ENCODE peak calls at places on chromosomes 5 and 9, in four cellular contexts. K, W, M and L are unnamed samples.

GRCh38 chr9:81303658-81304057 is 385.7 kb downstream of the TLE1 start:
- DNase-seq in K (no peak), W (no peak), M (no peak), L (no peak)

GRCh38 chr5:9622891-9623547 is 7.1 kb downstream of the TAS2R1 start:
- DNase-seq in K (no peak), W (no peak), M (peak; percentile 79), L (no peak)

GRCh38 chr9:85157763-85158162 is 488.2 kb downstream of the NTRK2 start:
- DNase-seq in K (no peak), W (no peak), M (no peak), L (no peak)

GRCh38 chr9:88992556-88992955 is 1.3 kb downstream of the S1PR3 start:
- DNase-seq in K (no peak), W (no peak), M (peak; percentile 41), L (peak; percentile 69)

GRCh38 chr5:91840412-91840811 is 457.3 kb upstream of the ARRDC3 start:
- DNase-seq in K (no peak), W (no peak), M (no peak), L (no peak)

GRCh38 chr9:123364241-123364824 is 8.3 kb downstream of the CRB2 start:
- DNase-seq in K (no peak), W (no peak), M (peak; percentile 87), L (peak; percentile 70)

GRCh38 chr9:82993856-82994605 is 68.9 kb downstream of the RASEF start:
- DNase-seq in K (no peak), W (no peak), M (no peak), L (no peak)

GRCh38 chr5:5315068-5315835 is 107.2 kb upstream of the ICE1 start:
- DNase-seq in K (no peak), W (no peak), M (no peak), L (no peak)

GRCh38 chr5:73486119-73486899 is 11.9 kb upstream of the BTF3 start:
- DNase-seq in K (no peak), W (no peak), M (no peak), L (no peak)

GRCh38 chr5:133357758-133358157 is 254.6 kb downstream of the FSTL4 start:
- DNase-seq in K (no peak), W (no peak), M (no peak), L (no peak)

GRCh38 chr9:114448706-114449105 is 56.6 kb downstream of the WHRN start:
- DNase-seq in K (no peak), W (no peak), M (peak; percentile 5), L (no peak)

GRCh38 chr5:81749562-81750307 is 1.2 kb downstream of the SSBP2 start:
- DNase-seq in K (peak; percentile 41), W (peak; percentile 56), M (no peak), L (peak; percentile 79)

GRCh38 chr5:142143878-142144277 is 35.3 kb downstream of the NDFIP1 start:
- DNase-seq in K (no peak), W (no peak), M (peak; percentile 63), L (no peak)

GRCh38 chr9:115000217-115000639 is 69.8 kb upstream of the TNFSF8 start:
- DNase-seq in K (no peak), W (no peak), M (no peak), L (no peak)

GRCh38 chr9:13847270-13847669 is 466.7 kb downstream of the NFIB start:
- DNase-seq in K (no peak), W (no peak), M (no peak), L (no peak)

GRCh38 chr9:437066-438015 is 222.7 kb downstream of the DOCK8 start:
- DNase-seq in K (no peak), W (no peak), M (peak; percentile 18), L (no peak)

GRCh38 chr9:110744753-110745522 is 76.3 kb downstream of the MUSK start:
- DNase-seq in K (peak; percentile 24), W (no peak), M (peak; percentile 91), L (no peak)

GRCh38 chr9:110555971-110556370 is 23.6 kb downstream of the SVEP1 start:
- DNase-seq in K (peak; percentile 61), W (no peak), M (peak; percentile 90), L (peak; percentile 60)

GRCh38 chr9:16704489-16705111 is 165.9 kb downstream of the BNC2 start:
- DNase-seq in K (peak; percentile 46), W (no peak), M (no peak), L (peak; percentile 64)

GRCh38 chr9:107425110-107426025 is 64.2 kb downstream of the KLF4 start:
- DNase-seq in K (peak; percentile 87), W (peak; percentile 35), M (peak; percentile 60), L (peak; percentile 94)

GRCh38 chr5:10424124-10424731 is 17.5 kb upstream of the ROPN1L start:
- DNase-seq in K (no peak), W (no peak), M (peak; percentile 54), L (no peak)

GRCh38 chr5:127849891-127850290 is 146.7 kb downstream of the CCDC192 start:
- DNase-seq in K (no peak), W (no peak), M (no peak), L (no peak)

GRCh38 chr5:157748740-157749461 is 5.4 kb downstream of the LSM11 start:
- DNase-seq in K (no peak), W (no peak), M (peak; percentile 75), L (no peak)

DNA sequence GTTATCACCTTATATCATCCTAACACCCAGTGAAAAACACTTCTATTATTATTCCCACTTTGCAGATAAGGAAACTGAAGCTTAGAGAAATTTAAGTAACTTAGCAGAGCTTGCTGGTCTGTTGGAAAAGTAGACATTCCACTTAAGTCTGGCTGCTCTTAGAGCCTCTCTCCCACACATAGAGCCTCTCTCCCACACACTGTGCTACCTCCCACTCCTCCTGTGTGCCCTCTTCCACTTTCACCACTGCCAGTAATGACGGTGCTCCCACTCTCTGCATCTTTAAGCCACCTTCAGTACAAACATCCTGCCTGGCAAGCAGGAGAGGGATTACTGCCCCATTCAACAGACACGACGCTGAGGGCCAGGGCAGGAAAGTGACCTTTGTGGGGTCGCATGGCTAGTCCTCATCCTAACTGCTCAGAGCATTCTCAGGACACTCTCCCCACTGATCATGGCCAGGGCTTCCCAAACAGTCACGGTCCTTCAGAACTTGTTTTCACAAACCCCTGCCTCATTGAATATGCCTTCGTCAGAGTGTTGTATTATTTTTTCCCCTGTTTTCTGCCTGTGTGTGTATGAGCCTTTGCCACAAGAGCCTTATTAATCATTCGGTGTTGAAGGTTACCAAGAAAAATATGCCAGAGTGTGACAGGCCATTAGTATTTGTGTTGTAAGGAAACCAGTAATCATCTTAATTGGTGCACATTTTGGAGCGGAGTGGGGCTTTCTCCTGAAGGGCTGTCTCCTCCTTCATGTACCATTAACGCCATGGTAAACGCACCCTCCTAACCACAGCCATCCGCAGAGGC is 87.2 kb upstream of the SAP30L start:
- DNase-seq in K (no peak), W (no peak), M (peak; percentile 76), L (no peak)
- H3K27ac ChIP-seq in K (no peak overlapping the region), W (no peak overlapping the region), M (peak overlapping the region; percentile 17), L (no peak overlapping the region)

DNA sequence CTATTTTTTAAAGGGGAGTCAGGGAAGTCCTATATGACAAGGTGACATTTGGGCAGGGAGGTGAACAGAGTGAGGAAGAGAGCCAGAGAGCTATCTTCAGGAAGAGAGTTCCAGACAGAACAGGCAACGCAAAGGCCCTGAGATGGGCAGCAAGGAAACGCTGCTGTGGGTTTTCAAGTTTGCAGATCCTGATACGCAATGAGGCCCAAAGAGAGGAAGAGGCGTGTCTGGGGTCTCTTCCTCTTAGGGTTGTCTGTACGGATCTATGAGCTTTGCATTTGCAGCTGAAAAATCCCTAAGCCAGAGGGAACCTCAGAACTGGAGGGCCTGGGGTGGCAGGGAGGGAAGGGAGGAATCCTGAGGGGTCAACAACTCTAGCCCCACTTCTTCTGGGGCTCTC is 13.6 kb downstream of the FAT2 start:
- DNase-seq in K (no peak), W (no peak), M (no peak), L (no peak)
- H3K4me1 ChIP-seq in K (peaks cover 3% of the 10 kb centered on the region), W (peaks cover 12% of the 10 kb centered on the region), M (peaks cover 2% of the 10 kb centered on the region), L (no peaks in the 10 kb centered on the region)

GRCh38 chr5:15850939-15851341 is 328.7 kb downstream of the MARCHF11 start:
- DNase-seq in K (no peak), W (no peak), M (no peak), L (peak; percentile 69)
- H3K27ac ChIP-seq in K (no peak overlapping the region), W (no peak overlapping the region), M (no peak overlapping the region), L (no peak overlapping the region)

DNA sequence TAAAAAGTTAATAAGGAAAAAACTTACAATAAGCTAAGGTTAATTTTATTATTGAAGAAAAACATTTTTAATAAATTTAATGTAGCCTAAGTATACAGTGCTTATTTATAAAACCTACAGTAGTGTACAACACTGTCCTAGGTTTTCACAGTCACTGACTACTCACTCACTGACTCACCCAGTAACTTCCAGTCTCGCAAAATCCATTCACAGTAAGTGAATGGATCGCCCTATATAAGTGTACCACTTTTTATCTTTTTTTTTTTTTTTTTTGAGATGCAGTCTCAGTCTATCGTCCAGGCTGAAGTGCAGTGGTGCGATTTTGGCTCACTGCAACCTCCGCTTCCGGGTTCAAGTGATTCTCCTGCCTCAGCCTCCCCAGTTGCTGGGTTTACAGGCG is 47.7 kb downstream of the FNIP1 start:
- DNase-seq in K (no peak), W (no peak), M (peak; percentile 32), L (no peak)
- H3K4me1 ChIP-seq in K (peaks cover 36% of the 10 kb centered on the region), W (peaks cover 17% of the 10 kb centered on the region), M (peaks cover 2% of the 10 kb centered on the region), L (peaks cover 1% of the 10 kb centered on the region)

DNA sequence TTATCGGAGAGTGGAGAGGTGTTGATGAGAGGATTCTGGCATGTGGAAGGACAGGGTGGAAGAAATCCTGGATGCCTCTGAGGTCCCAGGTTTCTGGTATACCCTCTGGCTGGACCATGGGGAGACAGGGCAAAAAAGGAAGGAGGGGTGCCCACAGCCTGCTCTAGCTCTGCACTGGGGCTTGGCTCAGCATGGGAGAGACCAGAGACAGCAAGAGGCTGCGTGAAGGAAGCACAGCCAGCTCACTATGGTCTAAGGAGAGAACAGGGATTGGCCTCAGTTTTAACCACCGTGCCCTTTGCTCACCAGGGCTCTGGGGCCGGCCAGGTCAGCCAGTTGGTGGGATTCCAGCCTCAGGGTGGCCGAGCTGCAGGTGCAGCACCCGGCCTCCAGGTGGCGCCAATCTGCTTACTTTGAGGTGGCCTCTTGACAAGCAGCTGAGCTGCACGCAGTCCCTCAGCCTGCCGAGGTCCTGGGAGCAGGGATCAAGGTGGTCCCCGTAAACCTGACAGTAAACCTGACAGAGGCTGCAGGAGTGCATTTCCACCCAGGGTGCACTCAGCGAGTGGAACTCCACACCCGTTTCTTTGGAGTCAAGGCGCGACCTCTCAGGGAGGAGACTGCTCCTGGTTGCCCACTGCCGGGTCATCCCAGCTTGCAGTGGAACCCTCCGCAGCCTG is 25.0 kb upstream of the SPTLC1 start:
- DNase-seq in K (peak; percentile 73), W (peak; percentile 75), M (peak; percentile 76), L (peak; percentile 88)
- H3K27ac ChIP-seq in K (no peak overlapping the region), W (no peak overlapping the region), M (peak overlapping the region; percentile 54), L (no peak overlapping the region)

DNA sequence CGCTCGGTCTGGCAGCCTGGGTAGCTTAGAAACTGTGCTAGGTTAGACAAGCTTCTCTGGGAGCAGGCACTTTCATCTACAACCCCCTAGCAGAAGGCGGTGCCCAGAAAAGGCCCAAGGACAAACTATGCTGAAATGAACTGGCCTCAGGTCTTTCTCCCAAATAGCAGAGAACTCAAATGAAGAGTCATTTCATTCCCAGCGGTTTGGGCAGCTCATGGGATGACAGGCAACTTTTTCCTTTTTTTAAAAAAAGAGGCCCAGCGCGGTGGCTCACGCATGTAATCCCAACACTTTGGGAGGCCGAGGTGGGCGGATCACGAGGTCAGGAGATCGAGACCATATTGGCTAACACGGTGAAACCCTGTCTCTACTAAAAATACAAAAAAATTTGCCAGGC is 2.5 kb downstream of the RAPGEF1 start:
- DNase-seq in K (no peak), W (no peak), M (no peak), L (no peak)
- H3K4me1 ChIP-seq in K (peaks cover 71% of the 10 kb centered on the region), W (peaks cover 64% of the 10 kb centered on the region), M (peaks cover 33% of the 10 kb centered on the region), L (peaks cover 27% of the 10 kb centered on the region)